ENCODE peak calls at places on chromosome 6, in five cellular contexts. B is H1, N is IMR-90, E is neuronal stem cell, D is H9. Q is an unnamed sample.
A peak's percentile ranks its signal among the peaks of the same experiment; 100 is the strongest.

GRCh38 chr6:31776563-31776960 is 566 bp downstream of the VWA7 start:
- DNase-seq in B (no peak), D (no peak), N (no peak), E (no peak), Q (no peak)

GRCh38 chr6:10874207-10874606 is 7.6 kb downstream of the GCM2 start:
- DNase-seq in D (no peak), N (no peak), E (no peak), B (no peak), Q (no peak)

GRCh38 chr6:141675957-141676356 is 456.8 kb upstream of the GJE1 start:
- DNase-seq in E (no peak), B (no peak), N (peak; percentile 27), D (no peak), Q (no peak)

GRCh38 chr6:21402368-21402767 is 191.2 kb upstream of the SOX4 start:
- DNase-seq in D (no peak), E (no peak), B (no peak), N (peak; percentile 27), Q (no peak)

GRCh38 chr6:143283887-143284640 is 166.4 kb downstream of the ADAT2 start:
- DNase-seq in N (peak; percentile 14), E (no peak), B (no peak), D (no peak), Q (no peak)

GRCh38 chr6:73203098-73203497 is 22.2 kb downstream of the KHDC1L start:
- DNase-seq in D (no peak), E (no peak), N (peak; percentile 40), B (no peak), Q (no peak)

GRCh38 chr6:165556116-165556843 is 106.8 kb downstream of the PDE10A start:
- DNase-seq in B (no peak), N (peak; percentile 66), E (no peak), D (no peak), Q (no peak)

GRCh38 chr6:80214436-80215022 is 108.1 kb downstream of the BCKDHB start:
- DNase-seq in N (peak; percentile 70), D (no peak), E (peak; percentile 40), B (no peak), Q (peak; percentile 62)

GRCh38 chr6:44062771-44063560 is 64.3 kb downstream of the MRPL14 start:
- DNase-seq in B (no peak), N (no peak), E (no peak), D (peak; percentile 90), Q (peak; percentile 85)

GRCh38 chr6:9126845-9127560 is 691.7 kb upstream of the SLC35B3 start:
- DNase-seq in D (no peak), E (no peak), N (peak; percentile 99), B (no peak), Q (no peak)

GRCh38 chr6:149567846-149568585 is 1.8 kb downstream of the GINM1 start:
- DNase-seq in D (no peak), E (no peak), B (no peak), N (no peak), Q (no peak)

GRCh38 chr6:143867236-143867635 is 3.0 kb downstream of the ZC2HC1B start:
- DNase-seq in B (no peak), E (no peak), N (peak; percentile 55), D (no peak), Q (no peak)

GRCh38 chr6:99446076-99446475 is 21.0 kb upstream of the PNISR start:
- DNase-seq in D (no peak), E (no peak), B (no peak), N (no peak), Q (no peak)

GRCh38 chr6:142740449-142740848 is 204.5 kb downstream of the HIVEP2 start:
- DNase-seq in B (no peak), E (no peak), D (no peak), N (no peak), Q (no peak)

GRCh38 chr6:157229733-157230132 is 93.6 kb downstream of the TMEM242 start:
- DNase-seq in E (no peak), B (no peak), D (no peak), N (no peak), Q (no peak)

GRCh38 chr6:23081701-23082100 is 512.3 kb downstream of the HDGFL1 start:
- DNase-seq in N (no peak), E (no peak), B (no peak), D (peak; percentile 24), Q (peak; percentile 31)

GRCh38 chr6:104969108-104969507 is 12.2 kb downstream of the LIN28B start:
- DNase-seq in D (no peak), B (no peak), E (peak; percentile 59), N (no peak), Q (peak; percentile 91)

GRCh38 chr6:79640146-79641111 is 9.3 kb downstream of the SH3BGRL2 start:
- DNase-seq in E (no peak), D (no peak), N (no peak), B (no peak), Q (no peak)

GRCh38 chr6:157574851-157575424 is 193.9 kb downstream of the ZDHHC14 start:
- DNase-seq in N (no peak), B (no peak), E (no peak), D (no peak), Q (no peak)

GRCh38 chr6:137159912-137160311 is 13.5 kb downstream of the IL22RA2 start:
- DNase-seq in E (no peak), D (no peak), B (no peak), N (no peak), Q (no peak)

GRCh38 chr6:134596191-134596590 is 278.3 kb upstream of the SGK1 start:
- DNase-seq in E (no peak), N (no peak), D (no peak), B (no peak), Q (no peak)

GRCh38 chr6:40719671-40720374 is 132.7 kb upstream of the LRFN2 start:
- DNase-seq in E (no peak), D (peak; percentile 55), B (no peak), N (peak; percentile 50), Q (peak; percentile 72)

GRCh38 chr6:155112757-155113156 is 117.6 kb downstream of the TIAM2 start:
- DNase-seq in E (no peak), B (no peak), N (no peak), D (no peak), Q (no peak)

GRCh38 chr6:113401231-113401630 is 455.9 kb upstream of the MARCKS start:
- DNase-seq in E (no peak), N (no peak), B (no peak), D (no peak), Q (no peak)

GRCh38 chr6:139124887-139125672 is 9.8 kb upstream of the HECA start:
- DNase-seq in B (no peak), D (peak; percentile 57), N (peak; percentile 49), E (no peak), Q (peak; percentile 76)

GRCh38 chr6:42197574-42198362 is 3.0 kb upstream of the GUCA1B start:
- DNase-seq in B (no peak), E (no peak), D (no peak), N (peak; percentile 90), Q (no peak)

GRCh38 chr6:2531426-2532208 is 219.1 kb downstream of the MYLK4 start:
- DNase-seq in D (no peak), E (no peak), N (peak; percentile 94), B (no peak), Q (no peak)

GRCh38 chr6:107070686-107071085 is 42.7 kb downstream of the MTRES1 start:
- DNase-seq in N (no peak), B (no peak), D (no peak), E (no peak), Q (no peak)

GRCh38 chr6:41917528-41917927 is 3.4 kb downstream of the MED20 start:
- DNase-seq in B (no peak), E (no peak), N (peak; percentile 96), D (no peak), Q (peak; percentile 85)

GRCh38 chr6:65787787-65788186 is 80.8 kb upstream of the EYS start:
- DNase-seq in D (no peak), N (no peak), B (no peak), E (no peak), Q (no peak)

GRCh38 chr6:156351346-156351966 is 425.7 kb upstream of the ARID1B start:
- DNase-seq in D (no peak), E (no peak), N (no peak), B (no peak), Q (no peak)

GRCh38 chr6:122692175-122692598 is 82.0 kb downstream of the PKIB start:
- DNase-seq in B (no peak), D (no peak), N (peak; percentile 75), E (no peak), Q (no peak)
- H2BK120ac ChIP-seq in B (no peak overlapping the region), D (no peak overlapping the region), N (peak overlapping the region; percentile 42), E (no peak overlapping the region), Q (no peak overlapping the region)

DNA sequence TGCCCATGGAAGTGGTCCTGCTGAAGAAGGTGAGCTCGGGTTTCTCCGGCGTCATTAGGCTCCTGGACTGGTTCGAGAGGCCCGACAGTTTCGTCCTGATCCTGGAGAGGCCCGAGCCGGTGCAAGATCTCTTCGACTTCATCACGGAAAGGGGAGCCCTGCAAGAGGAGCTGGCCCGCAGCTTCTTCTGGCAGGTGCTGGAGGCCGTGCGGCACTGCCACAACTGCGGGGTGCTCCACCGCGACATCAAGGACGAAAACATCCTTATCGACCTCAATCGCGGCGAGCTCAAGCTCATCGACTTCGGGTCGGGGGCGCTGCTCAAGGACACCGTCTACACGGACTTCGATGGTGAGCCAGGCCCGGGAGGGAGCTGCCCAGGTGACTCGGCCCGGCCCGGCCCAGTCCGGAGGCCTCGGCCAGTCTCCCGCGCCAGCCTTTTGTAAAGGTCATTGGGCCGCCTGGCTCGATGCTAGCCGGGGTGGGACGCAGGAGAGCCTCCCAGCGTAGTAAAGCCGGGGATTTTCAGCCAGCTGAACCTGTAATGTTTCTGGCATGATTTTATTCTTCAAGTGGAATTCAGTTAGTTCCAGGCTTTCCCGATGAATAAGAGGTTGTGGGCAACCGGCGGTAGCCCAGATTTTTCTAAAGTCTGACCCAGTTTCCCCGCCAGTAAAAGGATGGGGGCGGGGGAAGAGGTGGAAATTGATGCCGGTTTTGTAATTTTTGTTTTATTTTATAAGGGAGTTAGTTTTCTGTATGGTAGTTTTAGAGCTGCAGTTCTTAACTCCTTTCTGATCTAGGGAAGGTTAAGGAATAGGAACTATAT is 1.4 kb downstream of the PIM1 start:
- DNase-seq in N (peak; percentile 51), B (no peak), E (peak; percentile 41), D (peak; percentile 47), Q (peak; percentile 42)
- H2BK120ac ChIP-seq in N (peak overlapping the region; percentile 28), B (no peak overlapping the region), E (no peak overlapping the region), D (no peak overlapping the region), Q (peak overlapping the region; percentile 48)

GRCh38 chr6:112087136-112087908 is at the start of the genes FAM229B and TUBE1:
- DNase-seq in D (peak; percentile 97), B (peak; percentile 85), N (peak; percentile 98), E (peak; percentile 90), Q (peak; percentile 99)
- H2BK120ac ChIP-seq in D (no peak within 1 kb of the TSS), B (no peak within 1 kb of the TSS), N (peak within 1 kb of the TSS; percentile 39), E (no peak within 1 kb of the TSS), Q (no peak within 1 kb of the TSS)

GRCh38 chr6:32790306-32790705 is 26.5 kb downstream of the HLA-DOB start:
- DNase-seq in B (no peak), N (no peak), D (no peak), E (no peak), Q (peak; percentile 56)

DNA sequence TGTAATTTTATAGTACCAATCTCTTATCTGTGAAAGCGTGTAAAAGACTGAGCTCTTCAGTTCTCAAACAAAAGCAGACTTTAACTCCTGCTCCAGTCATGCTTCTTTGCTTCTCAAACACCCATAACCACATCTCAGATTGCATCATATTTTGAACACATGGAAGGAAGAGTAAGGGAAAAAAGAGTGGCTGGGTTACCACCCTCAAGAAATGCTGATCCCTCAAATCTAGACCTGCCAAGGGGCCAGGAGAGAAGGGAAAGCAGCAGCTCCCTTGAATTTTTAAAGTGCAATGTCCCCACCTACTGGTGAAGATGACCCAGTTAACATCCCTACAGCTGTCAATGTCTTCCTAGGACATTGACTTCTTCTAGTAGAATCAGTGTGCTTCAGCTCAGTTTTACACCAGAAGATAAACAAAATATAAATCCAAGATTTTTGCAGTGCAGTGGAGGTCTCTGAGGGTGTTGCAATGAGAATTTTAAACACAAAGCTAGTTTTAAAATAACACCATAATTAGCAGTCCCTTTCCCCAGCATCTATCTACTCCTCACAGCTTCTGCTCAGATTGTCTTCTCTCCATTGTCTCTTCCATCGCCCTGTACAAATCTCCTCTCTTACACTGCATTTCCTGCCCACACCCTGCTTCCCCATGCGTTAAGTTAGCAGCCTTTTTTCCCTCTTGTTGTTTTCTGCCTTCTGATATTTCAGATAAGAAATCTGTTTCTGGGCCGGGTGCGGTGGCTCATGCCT is 22.6 kb upstream of the HLA-DQB2 start:
- DNase-seq in B (no peak), N (peak; percentile 49), E (peak; percentile 48), D (peak; percentile 52), Q (peak; percentile 76)
- H2BK120ac ChIP-seq in B (no peak overlapping the region), N (no peak overlapping the region), E (no peak overlapping the region), D (no peak overlapping the region), Q (no peak overlapping the region)

Q was measured in mesendoderm.